ENCODE peak calls at places on chromosomes 6 and 20, in four cellular contexts. E is iPS DF 6.9, V is aorta, O is hepatocyte. F is an unnamed sample.

GRCh38 chr6:7687145-7688113 is 38.5 kb upstream of the BMP6 start:
- DNase-seq in E (no peak), V (no peak), O (no peak), F (no peak)

GRCh38 chr20:21640556-21640955 is 64.9 kb upstream of the PAX1 start:
- DNase-seq in E (peak), V (no peak), O (peak), F (peak)

GRCh38 chr6:28002181-28002580 is 45.1 kb downstream of the OR2B6 start:
- DNase-seq in E (no peak), V (no peak), O (no peak), F (peak)

GRCh38 chr6:155880905-155881304 is 425.3 kb upstream of the NOX3 start:
- DNase-seq in E (no peak), V (no peak), O (no peak), F (no peak)

GRCh38 chr6:137707590-137708360 is 159.3 kb upstream of the TNFAIP3 start:
- DNase-seq in E (no peak), V (no peak), O (peak), F (peak)

GRCh38 chr6:106974999-106975698 is 620 bp upstream of the CD24 start:
- DNase-seq in E (no peak), V (peak), O (peak), F (peak)

GRCh38 chr6:65708162-65708561 is 1.1 kb upstream of the EYS start:
- DNase-seq in E (no peak), V (no peak), O (no peak), F (no peak)

GRCh38 chr6:81727876-81728517 is 24.5 kb downstream of the TENT5A start:
- DNase-seq in E (no peak), V (no peak), O (no peak), F (no peak)

GRCh38 chr6:128676456-128676855 is 156.1 kb upstream of the PTPRK start:
- DNase-seq in E (no peak), V (no peak), O (no peak), F (no peak)

GRCh38 chr20:4455301-4455701 is 266.4 kb upstream of the PRND start:
- DNase-seq in E (no peak), V (no peak), O (no peak), F (peak)

GRCh38 chr6:125477141-125477540 is 175.4 kb upstream of the HDDC2 start:
- DNase-seq in E (no peak), V (no peak), O (no peak), F (no peak)

GRCh38 chr20:36861625-36861874 is 14.4 kb upstream of the TLDC2 start:
- DNase-seq in E (no peak), V (no peak), O (no peak), F (no peak)

GRCh38 chr20:33096921-33097320 is 17.5 kb downstream of the BPIFB4 start:
- DNase-seq in E (no peak), V (no peak), O (no peak), F (no peak)

GRCh38 chr6:158506577-158506976 is 53.3 kb upstream of the TMEM181 start:
- DNase-seq in E (no peak), V (no peak), O (no peak), F (no peak)

GRCh38 chr6:166271376-166271765 is 36.8 kb downstream of the PRR18 start:
- DNase-seq in E (no peak), V (no peak), O (no peak), F (no peak)

GRCh38 chr6:109332748-109333147 is 49.5 kb downstream of the CD164 start:
- DNase-seq in E (no peak), V (no peak), O (peak), F (no peak)

GRCh38 chr6:27139753-27140522 is 107.6 kb upstream of the PRSS16 start:
- DNase-seq in E (no peak), V (no peak), O (peak), F (no peak)

GRCh38 chr20:21099653-21100589 is 6.2 kb downstream of the LINC00237 start:
- DNase-seq in E (no peak), V (peak), O (peak), F (peak)

GRCh38 chr20:52193886-52194545 is 2.4 kb upstream of the ZFP64 start:
- DNase-seq in E (no peak), V (no peak), O (peak), F (no peak)

GRCh38 chr20:24956001-24956761 is 7.1 kb downstream of the CST7 start:
- DNase-seq in E (no peak), V (no peak), O (no peak), F (no peak)

GRCh38 chr6:127582777-127583462 is 5.9 kb downstream of the C6orf58 start:
- DNase-seq in E (no peak), V (no peak), O (no peak), F (peak)

GRCh38 chr6:154578004-154578559 is 67.6 kb upstream of the CNKSR3 start:
- DNase-seq in E (no peak), V (no peak), O (no peak), F (no peak)

GRCh38 chr6:26199773-26200728 is 112.8 kb downstream of the HFE start:
- DNase-seq in E (no peak), V (no peak), O (peak), F (no peak)

GRCh38 chr20:62353289-62354030 is 13.7 kb downstream of the LAMA5 start:
- DNase-seq in E (no peak), V (no peak), O (no peak), F (no peak)

GRCh38 chr6:125153541-125154183 is at the start of gene TPD52L1:
- DNase-seq in E (peak), V (peak), O (peak), F (peak)

GRCh38 chr6:158978752-158979151 is 21.2 kb downstream of the RSPH3 start:
- DNase-seq in E (no peak), V (no peak), O (no peak), F (no peak)

GRCh38 chr6:159720708-159721107 is 6.6 kb upstream of the WTAP start:
- DNase-seq in E (peak), V (no peak), O (peak), F (peak)

GRCh38 chr6:42729731-42730130 is 7.3 kb upstream of the PRPH2 start:
- DNase-seq in E (no peak), V (no peak), O (peak), F (no peak)

GRCh38 chr20:24163501-24163900 is 174.9 kb upstream of the GGTLC1 start:
- DNase-seq in E (no peak), V (no peak), O (no peak), F (no peak)

GRCh38 chr6:38354905-38355304 is 284.8 kb downstream of the BTBD9 start:
- DNase-seq in E (no peak), V (no peak), O (no peak), F (no peak)

GRCh38 chr20:63114693-63115069 is 101.2 kb downstream of the YTHDF1 start:
- DNase-seq in E (no peak), V (peak), O (no peak), F (no peak)

GRCh38 chr20:17446171-17446570 is 85.0 kb downstream of the BFSP1 start:
- DNase-seq in E (no peak), V (no peak), O (no peak), F (no peak)

GRCh38 chr6:35064508-35065440 is 76.4 kb downstream of the TCP11 start:
- DNase-seq in E (no peak), V (peak), O (no peak), F (no peak)

GRCh38 chr20:17530716-17531536 is at the start of gene BFSP1:
- DNase-seq in E (no peak), V (peak), O (peak), F (peak)

GRCh38 chr20:49700411-49701185 is 13.1 kb downstream of the B4GALT5 start:
- DNase-seq in E (no peak), V (no peak), O (no peak), F (peak)

GRCh38 chr6:68447112-68447511 is 188.0 kb upstream of the ADGRB3 start:
- DNase-seq in E (no peak), V (no peak), O (no peak), F (no peak)

GRCh38 chr6:35034411-35035171 is 106.5 kb downstream of the TCP11 start:
- DNase-seq in E (no peak), V (peak), O (no peak), F (no peak)

DNA sequence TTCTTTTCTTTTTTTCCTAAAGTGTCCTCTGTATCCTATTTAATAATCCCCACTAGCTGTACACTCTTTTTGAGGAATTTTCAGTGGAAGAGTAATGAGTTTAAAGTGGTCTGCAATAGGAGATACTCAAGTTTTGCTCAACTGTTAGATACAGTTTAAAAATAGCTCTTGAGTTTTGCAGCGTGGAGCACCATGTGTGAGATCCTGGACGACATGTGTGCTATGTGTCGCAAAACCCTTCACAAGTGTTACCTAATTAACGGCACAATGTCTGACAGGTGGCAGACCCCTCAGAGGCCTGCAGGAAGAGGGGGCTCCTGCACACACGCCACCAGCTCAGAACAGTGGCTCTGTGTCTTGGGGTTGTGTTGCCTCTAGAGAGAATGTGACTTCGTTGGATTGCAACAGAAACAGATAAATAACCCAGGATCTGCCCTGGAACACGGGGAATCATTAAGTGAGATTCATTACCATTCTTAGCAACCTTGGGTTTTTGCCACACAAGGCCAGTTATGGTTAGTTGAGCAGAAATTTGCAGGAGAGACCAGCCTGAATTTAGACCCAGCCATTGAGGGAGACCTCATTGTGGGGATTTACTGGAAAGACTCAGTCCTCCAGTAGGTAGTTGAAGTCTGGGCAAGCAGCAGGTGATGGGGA is 73.8 kb downstream of the SASH1 start:
- DNase-seq in E (no peak), V (no peak), O (no peak), F (no peak)
- H3K27ac ChIP-seq in E (no peak), V (no peak), O (no peak), F (no peak)

GRCh38 chr6:161233986-161234620 is 39.8 kb downstream of the AGPAT4 start:
- DNase-seq in E (no peak), V (peak), O (peak), F (peak)
- H3K27ac ChIP-seq in E (no peak), V (no peak), O (peak), F (peak)

GRCh38 chr6:5286780-5287179 is 25.5 kb downstream of the FARS2 start:
- DNase-seq in E (no peak), V (no peak), O (no peak), F (no peak)
- H3K27ac ChIP-seq in E (no peak), V (no peak), O (no peak), F (no peak)

DNA sequence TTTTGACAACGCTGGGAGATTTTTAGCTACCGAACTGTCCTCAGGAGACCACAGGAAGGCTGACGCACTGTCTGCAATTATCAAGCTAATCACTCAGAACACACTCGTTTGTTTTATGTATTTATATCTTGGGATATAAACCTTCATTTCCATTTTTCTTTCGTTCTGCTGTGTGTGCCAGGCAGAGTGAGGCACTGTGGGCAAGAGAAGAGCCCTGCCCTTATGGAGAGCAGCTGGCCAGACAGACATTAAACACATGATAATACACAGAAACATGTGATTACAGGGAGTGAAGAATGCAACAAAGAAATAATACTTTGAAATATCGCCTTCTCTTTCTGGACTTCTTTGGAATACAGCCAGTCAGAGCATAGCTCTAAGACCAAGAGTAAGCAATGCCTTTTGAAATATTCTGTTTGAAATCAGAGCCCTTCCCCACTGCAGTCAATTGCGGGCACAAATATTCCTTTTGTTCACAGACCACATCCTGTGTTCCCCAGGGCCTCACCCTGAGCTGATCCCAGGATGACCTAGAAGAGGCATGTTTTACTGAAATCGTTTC is 96.8 kb downstream of the ANKRD60 start:
- DNase-seq in E (no peak), V (no peak), O (no peak), F (peak)
- H3K27ac ChIP-seq in E (no peak), V (peak), O (peak), F (peak)

GRCh38 chr6:10609038-10609437 is 85.4 kb downstream of the C6orf52 start:
- DNase-seq in E (no peak), V (no peak), O (no peak), F (no peak)

GRCh38 chr6:10613077-10613476 is 81.3 kb downstream of the C6orf52 start:
- DNase-seq in E (no peak), V (no peak), O (no peak), F (no peak)

GRCh38 chr6:10613693-10614092 is 80.7 kb downstream of the C6orf52 start:
- DNase-seq in E (no peak), V (no peak), O (no peak), F (no peak)

GRCh38 chr6:10612161-10612560 is 82.3 kb downstream of the C6orf52 start:
- DNase-seq in E (no peak), V (no peak), O (no peak), F (no peak)

DNA sequence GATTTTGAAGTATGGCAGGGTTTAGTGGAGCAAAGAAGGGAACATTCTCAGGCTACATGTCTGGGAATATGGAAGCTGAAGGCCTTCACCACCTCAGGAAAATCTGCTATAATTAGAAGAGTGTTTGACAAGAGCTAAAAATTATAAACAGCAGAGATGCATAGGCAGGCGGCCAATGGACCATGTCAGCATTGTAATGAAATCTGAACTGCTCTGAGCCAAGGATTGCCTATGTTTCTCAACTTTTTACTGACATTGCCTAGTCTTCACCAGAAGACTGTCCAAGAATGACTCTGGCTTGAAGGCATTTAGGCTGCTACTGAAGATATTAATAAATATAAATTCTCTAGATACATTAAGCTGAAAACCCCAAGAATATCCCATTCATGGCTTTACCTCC is 84.1 kb downstream of the C6orf52 start:
- DNase-seq in E (no peak), V (no peak), O (no peak), F (no peak)
- H3K27ac ChIP-seq in E (no peak), V (peak), O (no peak), F (no peak)

DNA sequence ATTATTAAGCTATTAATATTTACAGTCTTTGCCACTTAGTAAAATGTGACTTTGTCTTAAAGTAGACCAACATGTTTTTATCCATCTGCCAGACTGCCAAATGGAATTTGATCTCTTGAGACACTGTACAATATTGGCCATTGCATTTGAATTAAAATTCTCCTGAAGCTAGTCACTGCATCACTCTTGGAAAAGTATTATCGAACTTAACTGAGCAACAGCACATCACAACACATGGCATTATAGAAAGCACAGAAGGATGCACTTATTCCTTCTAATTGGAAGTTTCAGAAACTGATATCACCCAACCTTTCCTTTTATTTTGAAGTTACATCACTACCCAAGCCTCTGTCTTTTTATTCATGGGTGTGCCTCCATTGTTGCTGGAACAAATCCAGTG is 534.7 kb downstream of the RFPL4B start:
- DNase-seq in E (no peak), V (no peak), O (no peak), F (no peak)
- H3K27ac ChIP-seq in E (no peak), V (no peak), O (no peak), F (no peak)

GRCh38 chr6:21468487-21468886 is 125.1 kb upstream of the SOX4 start:
- DNase-seq in E (no peak), V (no peak), O (no peak), F (no peak)
- H3K27ac ChIP-seq in E (no peak), V (no peak), O (no peak), F (no peak)

F was measured in RWPE1.